ENCODE peak calls at places on chromosomes 6 and 20, in six cellular contexts. Y, M, I, P, D and W are unnamed samples.

GRCh38 chr20:41697861-41698559 is 79.8 kb upstream of the CHD6 start:
- DNase-seq in M (peak; percentile 13), Y (no peak), D (peak; percentile 77), P (peak; percentile 15), I (no peak), W (no peak)

GRCh38 chr20:40279390-40279789 is 409.6 kb downstream of the MAFB start:
- DNase-seq in Y (no peak), I (peak; percentile 13), P (no peak), M (no peak), D (no peak), W (no peak)

GRCh38 chr20:15144911-15145310 is 807.5 kb upstream of the FLRT3 start:
- DNase-seq in M (peak; percentile 63), P (no peak), Y (no peak), I (no peak), D (no peak), W (no peak)

GRCh38 chr6:155313602-155314091 is 637 bp downstream of the TFB1M start:
- DNase-seq in P (no peak), Y (no peak), I (no peak), M (peak; percentile 10), D (no peak), W (no peak)

GRCh38 chr6:107180114-107180513 is 64.8 kb upstream of the BEND3 start:
- DNase-seq in P (no peak), D (no peak), Y (no peak), I (no peak), M (no peak), W (no peak)

GRCh38 chr6:128507337-128508310 is 12.8 kb downstream of the PTPRK start:
- DNase-seq in M (no peak), D (no peak), I (peak; percentile 63), Y (no peak), P (no peak), W (no peak)

GRCh38 chr6:35703554-35703953 is 14.8 kb upstream of the FKBP5 start:
- DNase-seq in M (no peak), P (no peak), Y (no peak), I (no peak), D (peak; percentile 28), W (no peak)

GRCh38 chr20:6466065-6466810 is 301.2 kb upstream of the BMP2 start:
- DNase-seq in M (no peak), P (no peak), D (no peak), I (no peak), Y (no peak), W (no peak)

GRCh38 chr6:133724726-133725125 is 164.2 kb upstream of the TCF21 start:
- DNase-seq in P (no peak), D (peak; percentile 4), Y (no peak), M (no peak), I (no peak), W (no peak)

GRCh38 chr6:113490356-113490755 is 366.8 kb upstream of the MARCKS start:
- DNase-seq in P (no peak), I (no peak), D (no peak), M (no peak), Y (no peak), W (no peak)

GRCh38 chr6:43974643-43975235 is 152.5 kb downstream of the MRPL14 start:
- DNase-seq in D (no peak), Y (no peak), P (no peak), M (no peak), I (no peak), W (no peak)

GRCh38 chr20:13207016-13207415 is 14.1 kb upstream of the ISM1 start:
- DNase-seq in M (no peak), D (no peak), P (no peak), Y (no peak), I (no peak), W (no peak)

GRCh38 chr6:5994234-5994998 is 12.3 kb downstream of the NRN1 start:
- DNase-seq in P (no peak), Y (no peak), I (no peak), M (no peak), D (peak; percentile 70), W (no peak)

GRCh38 chr20:40688129-40689099 is 622 bp downstream of the MAFB start:
- DNase-seq in D (no peak), I (no peak), M (no peak), Y (peak; percentile 61), P (no peak), W (peak; percentile 32)

GRCh38 chr6:123316733-123317323 is 319.9 kb downstream of the TRDN start:
- DNase-seq in Y (no peak), P (no peak), D (peak; percentile 56), I (no peak), M (peak; percentile 43), W (peak; percentile 1)

GRCh38 chr6:105983763-105984162 is 102.4 kb upstream of the PRDM1 start:
- DNase-seq in P (no peak), D (no peak), I (no peak), Y (no peak), M (no peak), W (no peak)

GRCh38 chr6:3351105-3351676 is 92.4 kb downstream of the PSMG4 start:
- DNase-seq in D (no peak), P (no peak), Y (no peak), I (no peak), M (peak; percentile 30), W (no peak)

GRCh38 chr20:24991897-24992419 is 593 bp downstream of the APMAP start:
- DNase-seq in M (peak; percentile 35), P (no peak), I (peak; percentile 51), Y (no peak), D (peak; percentile 50), W (no peak)

GRCh38 chr20:24303393-24303792 is 166.0 kb upstream of the SYNDIG1 start:
- DNase-seq in Y (no peak), M (no peak), D (no peak), I (no peak), P (no peak), W (no peak)

GRCh38 chr6:85677243-85677956 is 34.7 kb upstream of the SYNCRIP start:
- DNase-seq in M (no peak), I (no peak), P (no peak), D (no peak), Y (no peak), W (no peak)

GRCh38 chr20:44990425-44990824 is 24.1 kb downstream of the STK4 start:
- DNase-seq in D (no peak), Y (no peak), M (no peak), P (no peak), I (no peak), W (peak; percentile 11)

GRCh38 chr20:58236612-58237317 is 8.3 kb upstream of the ANKRD60 start:
- DNase-seq in D (peak; percentile 82), P (peak; percentile 15), M (peak; percentile 71), Y (peak; percentile 84), I (peak; percentile 74), W (peak; percentile 78)

GRCh38 chr20:58238490-58238889 is 10.0 kb upstream of the ANKRD60 start:
- DNase-seq in M (no peak), I (no peak), P (no peak), D (no peak), Y (no peak), W (no peak)

GRCh38 chr20:58235010-58235409 is 6.6 kb upstream of the ANKRD60 start:
- DNase-seq in M (no peak), D (no peak), Y (no peak), I (no peak), P (no peak), W (no peak)

GRCh38 chr20:58239216-58239615 is 10.8 kb upstream of the ANKRD60 start:
- DNase-seq in P (no peak), M (no peak), Y (no peak), I (no peak), D (no peak), W (no peak)

DNA sequence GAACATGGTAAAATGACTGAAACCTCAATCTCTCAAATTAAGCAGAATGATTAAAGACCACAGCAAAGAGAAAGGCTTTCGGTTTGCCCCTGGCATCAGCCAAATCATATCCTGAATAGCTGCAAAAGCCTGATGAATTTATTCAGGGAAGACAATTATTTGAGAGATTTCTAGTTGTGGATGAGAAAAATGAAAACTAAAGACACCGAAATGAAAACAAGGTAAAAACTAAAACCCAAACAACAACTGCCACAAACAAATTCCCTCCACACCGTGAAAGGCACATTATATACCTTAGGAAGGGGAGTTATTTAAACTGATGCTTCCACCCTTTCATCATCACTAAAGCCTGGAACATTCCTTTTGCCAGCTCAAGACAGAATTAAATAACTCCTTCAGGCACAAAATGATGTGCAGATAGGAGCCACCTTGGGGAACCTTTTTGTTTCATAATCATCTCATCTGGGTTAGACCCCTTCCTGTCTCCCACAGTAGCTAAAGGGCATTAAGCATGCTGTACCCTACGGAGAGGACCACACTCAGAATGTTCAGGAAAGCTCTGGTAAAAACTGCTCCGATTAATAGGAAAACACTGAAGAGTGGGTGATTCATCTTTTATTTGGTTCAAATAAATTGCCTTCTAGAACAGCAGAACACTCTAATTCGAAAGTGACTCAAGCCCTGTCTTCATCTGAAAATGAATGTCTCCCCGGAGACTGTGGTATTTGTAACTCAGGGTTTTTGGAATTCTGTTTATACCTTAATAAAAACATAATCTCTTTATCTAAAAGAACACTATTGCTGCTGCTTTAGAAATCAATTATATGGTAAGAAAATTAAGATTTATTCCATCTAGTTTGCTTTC is 9.1 kb upstream of the ANKRD60 start:
- DNase-seq in Y (no peak), D (no peak), I (no peak), P (no peak), M (no peak), W (no peak)
- H3K4me3 ChIP-seq in Y (peak overlapping the region; percentile 69), D (peak overlapping the region; percentile 55), I (peak overlapping the region; percentile 40), P (no peak overlapping the region), M (no peak overlapping the region), W (peak overlapping the region; percentile 73)

DNA sequence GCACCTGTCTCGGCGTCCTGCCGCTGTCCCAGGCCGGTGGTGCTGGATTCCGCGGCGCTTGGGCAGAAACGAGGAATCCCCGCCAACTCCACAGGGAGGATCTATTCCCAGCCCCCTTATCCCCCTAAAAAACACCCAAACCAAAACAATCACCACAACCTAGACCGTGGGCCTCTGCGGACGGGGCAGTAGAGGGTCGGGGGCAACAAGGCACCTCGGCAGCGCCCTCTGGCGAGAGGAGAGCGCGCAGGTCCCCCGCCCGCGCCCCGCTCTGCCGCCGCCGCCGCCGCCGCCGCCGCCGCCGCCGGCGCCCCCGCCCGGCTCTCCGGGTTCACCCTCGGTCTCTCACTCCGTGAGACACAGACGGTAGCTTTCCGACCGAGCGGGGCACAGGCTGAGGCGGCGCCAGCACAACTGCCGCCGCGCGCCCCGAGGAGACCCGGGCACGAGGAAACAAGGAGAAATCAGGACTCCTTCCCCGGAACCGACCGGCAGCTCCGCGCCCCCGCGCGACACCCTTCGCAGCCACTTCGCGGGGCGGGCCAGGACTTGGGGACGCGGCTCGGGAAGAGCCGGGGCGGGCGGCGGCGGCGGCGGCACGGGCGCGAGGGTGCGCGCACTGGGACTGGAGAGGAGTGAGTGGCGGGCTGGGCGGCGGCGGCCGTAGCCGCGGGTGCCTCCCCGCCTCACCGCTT is at the start of gene SLC35F1:
- DNase-seq in I (no peak), P (no peak), D (peak; percentile 88), M (peak; percentile 81), Y (peak; percentile 58), W (peak; percentile 36)
- TF ChIP-seq CTCF in I (no peak), P (peak; percentile 54), D (peak; percentile 77), M (peak; percentile 37), Y (peak; percentile 39), W (peak; percentile 60)

GRCh38 chr6:83709748-83710050 is 798 bp upstream of the SNAP91 start:
- DNase-seq in Y (no peak), I (no peak), M (no peak), P (no peak), D (no peak), W (no peak)
- H3K4me3 ChIP-seq in Y (no peak overlapping the region), I (no peak overlapping the region), M (peak overlapping the region; percentile 87), P (no peak overlapping the region), D (peak overlapping the region; percentile 81), W (no peak overlapping the region)

DNA sequence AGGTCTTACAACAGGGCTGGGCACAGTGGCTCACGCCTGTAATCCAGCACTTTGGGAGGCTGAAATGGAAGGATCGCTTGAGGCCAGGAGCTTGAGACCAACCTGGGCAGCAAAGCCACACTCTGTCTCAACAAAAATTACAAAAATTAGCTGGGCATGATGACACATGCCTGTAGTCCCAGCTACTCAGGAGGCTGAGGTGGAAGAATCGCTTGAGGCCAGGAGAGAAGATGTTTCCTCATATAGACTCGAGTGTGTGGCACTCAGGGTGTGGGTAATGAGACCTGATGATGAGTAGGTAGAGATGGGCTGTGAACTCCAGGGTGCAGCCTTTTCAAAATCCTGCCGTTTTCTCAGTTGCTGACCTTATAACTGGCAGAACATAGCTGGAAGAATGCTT is 125.3 kb upstream of the FOXO3 start:
- DNase-seq in I (no peak), P (no peak), M (no peak), D (no peak), Y (no peak), W (no peak)
- TF ChIP-seq CTCF in I (no peak), P (no peak), M (no peak), D (no peak), Y (no peak), W (no peak)